ENCODE peak calls at places on chromosomes 3 and 15, in eight cellular contexts. W, E, B, G, Z, M, P and D are unnamed samples. For H3K27me3, the result is how much of the 10 kb centered on the place peaks cover.

GRCh38 chr15:55532944-55533343 is 24.9 kb upstream of the DNAAF4 start:
- DNase-seq in W (no peak), E (no peak), B (no peak), G (no peak), Z (no peak), M (no peak), P (no peak), D (no peak)

GRCh38 chr3:54087581-54088410 is 34.6 kb upstream of the CACNA2D3 start:
- DNase-seq in W (peak), E (no peak), B (no peak), G (peak), Z (no peak), M (no peak), P (no peak), D (peak)

GRCh38 chr15:80419546-80419945 is 15.4 kb downstream of the ARNT2 start:
- DNase-seq in W (no peak), E (no peak), B (peak), G (no peak), Z (no peak), M (no peak), P (no peak), D (no peak)

GRCh38 chr3:178352300-178353021 is 183.8 kb upstream of the KCNMB2 start:
- DNase-seq in W (no peak), E (no peak), B (peak), G (no peak), Z (no peak), M (no peak), P (no peak), D (no peak)

GRCh38 chr3:4751057-4752051 is 227.9 kb upstream of the BHLHE40 start:
- DNase-seq in W (no peak), E (no peak), B (peak), G (no peak), Z (no peak), M (no peak), P (no peak), D (peak)

GRCh38 chr3:137583256-137583655 is 180.9 kb upstream of the SOX14 start:
- DNase-seq in W (no peak), E (no peak), B (no peak), G (no peak), Z (no peak), M (no peak), P (no peak), D (no peak)

GRCh38 chr3:189157232-189158007 is 14.4 kb upstream of the TPRG1 start:
- DNase-seq in W (no peak), E (no peak), B (no peak), G (no peak), Z (no peak), M (no peak), P (no peak), D (no peak)

GRCh38 chr15:60006203-60006782 is 2.2 kb downstream of the FOXB1 start:
- DNase-seq in W (peak), E (no peak), B (no peak), G (peak), Z (no peak), M (peak), P (no peak), D (no peak)

GRCh38 chr15:100627789-100628395 is 25.5 kb downstream of the ASB7 start:
- DNase-seq in W (no peak), E (peak), B (peak), G (no peak), Z (peak), M (peak), P (peak), D (peak)

GRCh38 chr3:128878556-128879124 is 780 bp upstream of the ACAD9 start:
- DNase-seq in W (no peak), E (no peak), B (no peak), G (no peak), Z (peak), M (peak), P (peak), D (no peak)

GRCh38 chr3:136353461-136353860 is 103.3 kb downstream of the PCCB start:
- DNase-seq in W (no peak), E (no peak), B (no peak), G (no peak), Z (no peak), M (no peak), P (no peak), D (peak)

GRCh38 chr3:136351351-136351750 is 101.2 kb downstream of the PCCB start:
- DNase-seq in W (no peak), E (no peak), B (no peak), G (no peak), Z (no peak), M (no peak), P (no peak), D (no peak)

GRCh38 chr3:136350557-136350956 is 100.4 kb downstream of the PCCB start:
- DNase-seq in W (no peak), E (no peak), B (peak), G (no peak), Z (no peak), M (no peak), P (no peak), D (no peak)

GRCh38 chr3:136350132-136350531 is 100.0 kb downstream of the PCCB start:
- DNase-seq in W (no peak), E (no peak), B (peak), G (no peak), Z (no peak), M (no peak), P (no peak), D (no peak)

GRCh38 chr3:136351905-136352304 is 101.8 kb downstream of the PCCB start:
- DNase-seq in W (no peak), E (no peak), B (no peak), G (no peak), Z (no peak), M (no peak), P (no peak), D (no peak)
- TF ChIP-seq CTCF in W (no peak), E (no peak), B (no peak), G (no peak), Z (no peak), M (peak), P (peak), D (no peak)

DNA sequence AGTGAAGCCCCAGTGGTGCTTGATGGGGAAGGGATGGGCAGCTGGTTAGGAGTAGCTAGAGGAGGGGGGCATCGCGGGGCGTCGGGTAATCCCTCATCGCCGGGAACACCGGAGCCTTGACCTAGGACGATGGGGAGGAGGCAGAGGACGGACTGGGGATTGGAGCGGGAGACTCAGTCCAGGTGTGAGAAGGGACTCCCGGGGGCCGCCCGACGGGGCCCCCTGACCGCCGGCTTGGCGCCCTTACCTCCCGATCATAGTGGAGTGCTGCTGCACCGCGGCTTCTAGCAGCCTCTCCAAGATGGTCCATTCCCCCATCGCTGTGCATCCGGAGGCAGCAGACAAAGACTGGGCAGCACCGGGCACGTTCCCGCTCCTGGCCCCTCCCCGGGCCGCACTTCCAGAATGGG is 622 bp downstream of the GJD2 start:
- DNase-seq in W (no peak), E (no peak), B (no peak), G (peak), Z (no peak), M (no peak), P (no peak), D (no peak)
- H3K4me3 ChIP-seq in W (no peak), E (peak), B (no peak), G (no peak), Z (no peak), M (no peak), P (no peak), D (no peak)

DNA sequence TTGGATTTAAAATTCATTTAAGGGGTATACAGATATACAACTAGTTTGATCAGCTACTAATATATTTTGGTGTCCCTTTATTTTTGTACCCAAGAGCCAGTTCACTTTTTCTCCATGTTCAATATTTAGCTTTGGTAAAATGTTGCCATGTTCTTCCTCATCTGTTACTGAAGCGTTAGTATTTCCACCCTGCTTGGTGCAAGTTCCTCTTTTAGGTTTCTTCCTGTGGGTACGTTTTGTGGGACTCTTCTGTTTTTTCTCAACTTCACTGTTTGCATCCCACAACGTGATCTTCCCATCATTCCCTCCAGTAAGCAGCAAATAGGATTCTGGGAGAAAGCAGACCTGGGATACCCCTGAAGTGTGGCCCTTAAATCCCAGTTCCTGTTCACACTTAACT is 14.1 kb downstream of the WDR53 start:
- DNase-seq in W (no peak), E (no peak), B (no peak), G (no peak), Z (no peak), M (no peak), P (no peak), D (no peak)
- H3K27me3 ChIP-seq in W (under half), E (under half), B (under half), G (under half), Z (under half), M (under half), P (under half), D (under half)

DNA sequence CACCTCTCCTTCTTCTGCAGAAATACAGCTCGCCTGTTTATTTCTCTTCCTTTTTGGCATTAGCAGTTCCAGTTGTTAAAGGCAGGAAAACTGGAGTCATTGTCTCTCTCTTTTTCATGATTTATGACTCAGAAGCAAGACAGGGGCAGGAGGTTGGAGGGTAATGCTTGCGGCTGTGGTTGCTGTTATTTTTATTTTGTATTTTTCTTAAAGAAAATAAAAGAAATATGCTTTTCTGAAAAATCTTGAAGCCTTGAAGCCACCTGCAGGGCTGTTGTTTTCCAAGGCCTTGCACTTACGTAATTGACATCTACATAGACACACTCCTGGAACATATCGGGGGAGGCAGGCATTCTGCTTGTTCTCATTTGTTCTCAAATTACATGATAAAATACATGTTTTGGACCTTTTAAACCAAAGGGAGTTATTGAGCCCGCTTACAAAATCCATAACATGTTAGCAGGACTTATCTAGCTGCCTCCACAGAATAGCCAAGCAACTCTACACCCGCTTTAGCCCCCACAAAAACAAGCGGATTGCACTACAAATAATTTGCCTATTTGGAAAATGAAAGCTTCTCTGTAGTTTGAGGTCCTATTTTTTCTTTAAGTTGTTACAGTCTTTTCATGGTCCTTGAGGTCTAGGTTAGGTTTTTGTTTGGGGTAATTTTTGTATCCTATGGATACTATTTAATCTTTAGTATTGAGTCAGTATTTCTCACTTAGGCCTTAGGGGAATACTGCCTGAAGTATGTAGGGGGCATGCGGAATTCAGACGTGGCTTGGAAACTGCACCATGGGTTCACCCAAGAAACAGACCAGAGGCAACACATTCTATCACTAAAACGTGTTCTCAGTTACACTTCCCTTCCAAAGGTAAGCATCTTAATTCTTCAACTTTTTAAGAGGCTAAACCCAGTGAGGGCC is 1004.5 kb upstream of the NR2F2 start:
- DNase-seq in W (no peak), E (no peak), B (no peak), G (no peak), Z (peak), M (no peak), P (no peak), D (no peak)
- TF ChIP-seq CTCF in W (no peak), E (no peak), B (no peak), G (no peak), Z (peak), M (no peak), P (no peak), D (no peak)

DNA sequence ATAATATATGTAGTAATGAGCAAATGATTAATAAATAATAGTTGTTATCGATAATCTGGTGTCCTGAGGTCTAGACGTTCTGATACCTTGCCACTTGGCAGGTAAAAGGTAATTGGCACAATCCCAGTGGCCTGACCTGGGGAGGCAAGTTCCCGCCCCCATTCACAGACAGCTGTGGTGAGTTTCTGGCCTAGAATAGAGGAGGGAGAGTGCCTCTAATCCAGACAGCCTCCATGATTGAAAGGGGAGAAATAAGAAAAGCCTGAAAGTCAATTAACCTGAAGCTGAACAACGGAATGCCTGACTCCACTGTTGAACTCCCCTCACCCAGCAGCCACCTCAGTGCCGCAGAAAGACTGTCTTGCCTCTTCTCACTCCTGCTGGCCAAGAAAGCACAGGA is 38.1 kb upstream of the SV2B start:
- DNase-seq in W (no peak), E (no peak), B (no peak), G (no peak), Z (no peak), M (no peak), P (no peak), D (no peak)
- H3K4me3 ChIP-seq in W (no peak), E (no peak), B (no peak), G (no peak), Z (no peak), M (no peak), P (no peak), D (no peak)

DNA sequence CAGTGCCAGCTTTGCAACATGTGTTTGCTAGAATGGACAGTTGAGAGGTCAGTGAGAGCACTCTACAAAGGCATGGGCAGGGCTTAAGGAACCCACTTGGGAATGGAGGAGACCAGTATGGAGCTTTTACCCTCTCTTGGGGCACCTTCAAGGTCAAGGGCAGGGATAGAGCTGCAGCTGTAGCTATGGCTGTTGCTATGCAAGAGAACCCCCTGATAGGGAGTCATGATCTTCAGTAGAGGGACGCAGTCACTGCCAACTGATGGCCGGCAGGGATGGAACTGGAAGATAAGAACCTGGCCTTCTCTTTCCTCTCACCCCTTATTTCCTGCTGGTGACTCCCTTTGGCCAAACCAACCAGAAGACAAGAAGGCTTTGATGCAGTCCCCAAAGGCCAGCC is 40.3 kb downstream of the THSD4 start:
- DNase-seq in W (no peak), E (no peak), B (no peak), G (no peak), Z (no peak), M (no peak), P (no peak), D (no peak)
- H3K27me3 ChIP-seq in W (under half), E (under half), B (under half), G (under half), Z (under half), M (under half), P (under half), D (under half)

DNA sequence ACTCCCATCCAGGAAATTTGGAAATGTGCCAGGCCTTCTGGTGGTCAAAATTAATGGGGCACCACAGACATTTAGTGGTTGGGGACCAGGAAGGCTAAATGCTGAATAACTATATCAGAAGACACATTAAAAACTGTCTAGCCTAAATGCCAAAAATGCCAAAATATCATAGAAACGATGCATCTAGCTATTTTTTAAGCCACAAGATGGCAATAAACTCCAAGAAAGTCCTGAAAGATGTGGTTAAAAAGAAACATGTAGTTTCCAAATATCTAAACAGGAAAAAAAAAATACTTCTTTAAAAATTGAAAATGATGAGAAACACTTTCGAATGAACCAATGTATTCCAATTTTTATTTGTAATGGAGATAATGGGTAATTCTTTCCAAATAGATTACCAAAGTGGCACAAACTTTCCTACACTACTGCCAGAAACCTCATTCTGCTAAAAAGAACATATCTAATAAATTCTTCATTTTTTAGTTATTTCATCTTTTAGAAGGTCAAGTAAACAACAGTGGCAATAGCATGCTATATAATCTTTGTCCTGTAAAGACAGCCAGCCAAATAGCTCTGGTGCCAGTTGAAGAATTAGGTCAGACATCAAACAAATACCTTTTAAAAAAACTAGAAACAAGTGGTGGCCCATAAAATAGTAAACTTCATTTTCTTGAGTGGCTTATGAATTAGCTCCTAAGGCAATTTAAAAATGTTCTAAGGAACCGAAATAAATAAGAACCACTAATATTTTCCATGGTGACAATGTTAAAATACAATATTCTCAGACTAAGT is 19.7 kb downstream of the CCDC14 start:
- DNase-seq in W (no peak), E (no peak), B (no peak), G (no peak), Z (no peak), M (no peak), P (no peak), D (no peak)
- TF ChIP-seq CTCF in W (peak), E (no peak), B (peak), G (no peak), Z (no peak), M (peak), P (no peak), D (no peak)

GRCh38 chr3:190320594-190321362 is 1.5 kb downstream of the CLDN1 start:
- DNase-seq in W (no peak), E (no peak), B (no peak), G (no peak), Z (no peak), M (no peak), P (no peak), D (no peak)

GRCh38 chr3:190323241-190323617 is 983 bp upstream of the CLDN1 start:
- DNase-seq in W (no peak), E (no peak), B (no peak), G (no peak), Z (peak), M (no peak), P (no peak), D (no peak)

GRCh38 chr3:190321789-190322603 is at the start of gene CLDN1:
- DNase-seq in W (peak), E (peak), B (peak), G (peak), Z (peak), M (peak), P (peak), D (peak)

GRCh38 chr3:190319660-190320059 is 2.6 kb downstream of the CLDN1 start:
- DNase-seq in W (no peak), E (no peak), B (no peak), G (no peak), Z (no peak), M (no peak), P (no peak), D (no peak)

DNA sequence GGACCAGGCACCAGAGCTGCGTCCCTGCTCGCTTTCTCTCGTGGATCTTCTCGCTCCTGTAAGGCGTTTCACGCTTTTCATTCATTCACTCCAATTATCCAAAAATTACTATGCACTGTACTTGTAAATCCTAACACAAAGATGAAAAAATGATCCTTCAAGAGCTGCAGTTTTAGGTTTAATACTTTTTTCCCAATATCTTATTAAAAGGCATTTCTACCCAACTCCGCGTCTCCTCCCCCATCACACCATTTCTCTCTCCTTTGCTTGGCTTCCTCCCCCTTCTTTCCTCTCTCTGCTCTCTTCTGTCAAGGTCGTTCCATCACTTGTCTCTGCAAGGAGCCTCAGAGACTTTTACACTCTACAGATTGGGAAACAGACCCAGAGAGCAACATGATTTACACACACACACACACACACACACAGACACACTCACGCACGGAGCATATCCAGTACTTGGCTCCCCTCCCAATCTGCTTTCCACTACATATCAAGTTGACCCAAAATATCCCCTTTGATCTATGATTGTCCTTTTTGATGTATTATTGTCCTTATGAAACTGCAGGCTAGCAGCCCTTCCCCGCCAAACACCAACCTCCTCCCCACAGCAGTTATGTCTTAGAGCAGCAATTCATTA is 476 bp upstream of the CLDN1 start:
- DNase-seq in W (no peak), E (no peak), B (no peak), G (no peak), Z (peak), M (no peak), P (no peak), D (no peak)
- H3K4me3 ChIP-seq in W (peak), E (peak), B (peak), G (peak), Z (peak), M (peak), P (no peak), D (peak)

DNA sequence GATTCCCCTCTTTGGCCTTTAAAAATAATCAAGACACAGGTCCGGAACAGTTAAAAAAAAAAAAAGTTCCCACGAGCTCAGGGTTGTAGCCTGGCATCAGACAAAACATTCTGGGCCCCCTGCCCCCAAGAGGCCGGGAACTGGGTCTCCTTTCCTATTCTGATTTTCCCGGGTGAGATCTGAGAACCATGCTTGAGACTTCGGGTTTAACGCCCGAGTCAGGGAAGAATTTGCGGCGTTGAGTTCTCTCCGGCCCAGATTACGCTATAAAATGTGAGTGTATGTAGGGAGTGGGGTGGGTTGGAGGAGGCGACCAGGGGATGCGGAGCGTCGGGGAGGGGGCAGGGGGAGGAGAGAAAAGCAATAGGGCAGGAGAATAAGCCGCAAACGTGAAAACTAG is 2.6 kb downstream of the ZIC1 start:
- DNase-seq in W (no peak), E (no peak), B (no peak), G (no peak), Z (no peak), M (no peak), P (no peak), D (no peak)
- H3K27me3 ChIP-seq in W (half or more), E (under half), B (half or more), G (half or more), Z (half or more), M (under half), P (under half), D (under half)

GRCh38 chr3:49929333-49930240 is at the start of gene MON1A:
- DNase-seq in W (peak), E (peak), B (peak), G (peak), Z (peak), M (peak), P (peak), D (peak)
- TF ChIP-seq CTCF in W (peak), E (peak), B (peak), G (no peak), Z (no peak), M (peak), P (peak), D (peak)